ENCODE peak calls at places on chromosome 2, in four cellular contexts. L, M, G and N are unnamed samples.
A peak's percentile ranks its signal among the peaks of the same experiment; 100 is the strongest.

GRCh38 chr2:11866358-11867335 is 120.2 kb downstream of the LPIN1 start:
- DNase-seq in G (no peak), L (no peak), M (no peak), N (no peak)

GRCh38 chr2:61658841-61659780 is 121.0 kb upstream of the XPO1 start:
- DNase-seq in G (no peak), L (peak; percentile 51), M (peak; percentile 72), N (no peak)

GRCh38 chr2:217604527-217605279 is 398.1 kb downstream of the TNS1 start:
- DNase-seq in G (no peak), M (no peak), L (no peak), N (peak; percentile 78)

GRCh38 chr2:236178921-236179652 is 10.9 kb upstream of the GBX2 start:
- DNase-seq in M (no peak), G (no peak), L (peak; percentile 52), N (no peak)

GRCh38 chr2:65325066-65325465 is 97.4 kb downstream of the ACTR2 start:
- DNase-seq in M (no peak), G (no peak), L (no peak), N (peak; percentile 45)

GRCh38 chr2:48165066-48165753 is 258.9 kb upstream of the FBXO11 start:
- DNase-seq in L (no peak), G (no peak), M (no peak), N (no peak)

GRCh38 chr2:10362096-10362897 is 59.6 kb downstream of the HPCAL1 start:
- DNase-seq in M (no peak), G (no peak), L (no peak), N (no peak)

GRCh38 chr2:182706751-182707150 is 9.3 kb upstream of the DNAJC10 start:
- DNase-seq in L (no peak), G (no peak), M (no peak), N (no peak)

GRCh38 chr2:120770641-120771040 is 35.0 kb downstream of the GLI2 start:
- DNase-seq in L (no peak), G (no peak), M (no peak), N (no peak)

GRCh38 chr2:240377366-240377765 is 58.1 kb upstream of the GPC1 start:
- DNase-seq in L (peak; percentile 88), G (no peak), M (no peak), N (no peak)

GRCh38 chr2:84846041-84846663 is 34.7 kb downstream of the TRABD2A start:
- DNase-seq in M (no peak), G (no peak), L (peak; percentile 74), N (no peak)

GRCh38 chr2:129780316-129781282 is 198.9 kb upstream of the RAB6C start:
- DNase-seq in L (no peak), M (no peak), G (no peak), N (no peak)

GRCh38 chr2:68375522-68376040 is 10.5 kb downstream of the PLEK start:
- DNase-seq in G (no peak), M (no peak), L (no peak), N (no peak)

GRCh38 chr2:109052922-109053321 is 63.9 kb upstream of the EDAR start:
- DNase-seq in M (no peak), G (no peak), L (no peak), N (peak; percentile 89)

GRCh38 chr2:109048159-109048558 is 59.1 kb upstream of the EDAR start:
- DNase-seq in M (no peak), L (no peak), G (no peak), N (no peak)

GRCh38 chr2:109045505-109045904 is 56.5 kb upstream of the EDAR start:
- DNase-seq in M (no peak), L (no peak), G (no peak), N (no peak)

GRCh38 chr2:109049022-109049421 is 60.0 kb upstream of the EDAR start:
- DNase-seq in M (no peak), L (no peak), G (no peak), N (no peak)

DNA sequence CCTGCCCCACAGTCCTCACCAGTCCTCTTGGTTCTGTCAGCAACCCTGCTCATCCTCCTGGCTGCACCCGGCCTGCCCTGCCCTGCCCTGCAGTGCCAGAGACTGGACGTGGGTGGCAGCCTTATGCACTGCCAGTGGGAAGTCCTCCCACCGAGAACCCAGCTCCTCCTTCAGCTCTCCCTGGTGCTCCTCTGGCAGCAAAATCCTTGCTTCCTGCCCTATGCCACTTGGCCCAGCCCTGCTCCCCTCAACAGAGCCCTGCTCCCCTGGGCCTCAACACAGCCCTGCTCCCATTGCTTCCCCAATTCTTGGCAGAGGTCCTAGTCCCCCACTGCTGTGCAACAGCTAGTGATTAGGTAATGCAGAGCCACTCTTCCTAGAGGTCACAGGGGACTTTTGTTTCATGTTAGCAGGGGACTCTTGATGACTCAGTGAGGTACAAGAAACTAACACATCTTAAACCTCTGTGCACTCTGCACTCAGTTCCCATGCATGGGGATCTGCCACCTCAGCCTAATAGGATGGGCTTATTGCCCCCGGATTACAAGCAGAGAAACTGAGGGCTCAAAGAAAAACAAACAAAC is 58.0 kb upstream of the EDAR start:
- DNase-seq in G (no peak), M (no peak), L (no peak), N (no peak)
- TF ChIP-seq CTCF in G (no peak), M (no peak), L (no peak), N (no peak)

GRCh38 chr2:157181234-157181633 is 76.3 kb upstream of the GALNT5 start:
- DNase-seq in M (no peak), L (no peak), G (no peak), N (no peak)

GRCh38 chr2:157182204-157182709 is 75.2 kb upstream of the GALNT5 start:
- DNase-seq in M (no peak), G (no peak), L (no peak), N (no peak)

GRCh38 chr2:157176602-157177001 is 80.9 kb upstream of the GALNT5 start:
- DNase-seq in L (no peak), M (no peak), G (no peak), N (no peak)

GRCh38 chr2:157179706-157180105 is 77.8 kb upstream of the GALNT5 start:
- DNase-seq in G (no peak), M (no peak), L (no peak), N (no peak)

GRCh38 chr2:157178865-157179264 is 78.6 kb upstream of the GALNT5 start:
- DNase-seq in L (no peak), M (no peak), G (no peak), N (no peak)
- TF ChIP-seq CTCF in L (no peak), M (peak; percentile 6), G (no peak), N (no peak)

GRCh38 chr2:152623775-152624174 is 93.5 kb downstream of the PRPF40A start:
- DNase-seq in L (no peak), G (no peak), M (no peak), N (no peak)

GRCh38 chr2:152623076-152623740 is 94.1 kb downstream of the PRPF40A start:
- DNase-seq in G (no peak), L (no peak), M (no peak), N (no peak)

GRCh38 chr2:152624805-152625204 is 92.5 kb downstream of the PRPF40A start:
- DNase-seq in M (no peak), G (no peak), L (peak; percentile 19), N (no peak)

GRCh38 chr2:152629202-152629601 is 88.1 kb downstream of the PRPF40A start:
- DNase-seq in G (no peak), M (no peak), L (no peak), N (no peak)

DNA sequence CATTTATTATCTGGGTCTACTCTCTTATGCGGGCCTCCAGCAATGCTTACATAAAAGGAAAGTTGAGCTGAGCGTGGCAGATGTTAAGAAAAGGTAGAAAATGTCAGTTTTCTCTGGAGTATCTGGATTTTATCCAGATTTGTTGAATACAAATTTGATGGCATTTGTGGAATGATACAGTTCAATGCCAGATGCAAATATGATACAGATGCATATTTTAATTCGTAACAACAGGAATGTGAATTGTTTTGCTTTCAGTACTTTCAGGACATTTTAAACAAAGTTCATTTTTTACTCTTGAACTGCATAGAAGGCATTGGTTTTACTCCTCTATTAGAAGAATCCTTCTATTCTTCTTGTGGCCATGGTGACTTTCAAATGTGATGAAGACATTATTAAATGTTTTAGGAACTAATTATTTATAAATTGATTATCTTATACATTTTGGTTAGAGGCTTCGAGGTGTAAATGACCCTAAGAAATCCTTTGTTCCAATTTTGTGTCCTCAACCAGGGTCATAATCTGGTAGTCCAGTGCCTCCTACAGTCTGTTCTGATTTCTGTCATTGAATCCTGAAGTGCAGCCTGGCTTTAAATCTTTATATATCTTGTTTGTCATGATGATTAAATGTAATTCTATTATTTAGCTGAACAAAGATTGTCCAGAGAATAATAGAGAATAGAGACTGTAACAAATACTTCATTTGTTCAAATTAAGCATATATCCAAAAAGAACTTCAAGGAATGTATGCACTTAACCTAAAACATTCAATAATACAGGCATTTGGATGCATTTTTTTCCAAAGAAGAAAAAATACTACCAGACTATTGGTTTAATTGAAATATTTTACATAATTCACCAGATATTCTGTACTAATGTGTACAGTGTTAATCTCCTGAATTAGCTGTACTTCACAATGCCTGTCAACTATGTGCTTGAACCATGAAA is 90.0 kb downstream of the PRPF40A start:
- DNase-seq in L (peak; percentile 42), G (no peak), M (no peak), N (no peak)
- TF ChIP-seq CTCF in L (peak; percentile 67), G (peak; percentile 76), M (peak; percentile 76), N (peak; percentile 52)

GRCh38 chr2:238835726-238836301 is 12.1 kb upstream of the TWIST2 start:
- DNase-seq in G (peak; percentile 58), L (no peak), M (no peak), N (peak; percentile 89)
- TF ChIP-seq CTCF in G (peak; percentile 39), L (peak; percentile 28), M (no peak), N (no peak)

DNA sequence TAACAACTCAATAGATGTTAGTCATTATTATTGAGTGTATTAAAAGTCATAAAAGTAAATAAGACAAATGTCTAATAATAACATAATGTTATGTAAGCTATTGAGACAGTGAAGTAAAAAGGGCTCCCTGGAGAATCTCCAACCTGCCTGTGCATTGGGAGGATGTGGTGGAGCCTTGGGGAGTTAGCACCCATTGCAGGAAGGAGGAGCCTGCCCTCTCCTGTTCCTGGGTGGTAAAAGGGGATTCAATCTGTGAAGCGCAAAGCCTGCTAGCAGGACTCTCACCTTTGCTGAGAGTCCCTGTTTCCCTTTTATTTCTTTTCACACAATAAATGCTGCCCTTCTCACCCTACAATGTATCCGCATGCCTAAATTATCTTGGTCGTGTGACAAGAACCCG is 206.1 kb downstream of the RAB3GAP1 start:
- DNase-seq in G (no peak), L (no peak), M (no peak), N (peak; percentile 34)
- TF ChIP-seq CTCF in G (no peak), L (peak; percentile 8), M (no peak), N (no peak)